ENCODE peak calls at places on chromosomes 1 and 21, in nine cellular contexts. S is A549, V is GM12892, P is sigmoid colon, F is prostate gland, K is tibial nerve, N is lower leg skin, X is transverse colon, U is ovary. I is an unnamed sample.

GRCh38 chr1:22239378-22239777 is 96.5 kb upstream of the WNT4 start:
- DNase-seq in S (no peak), V (no peak), P (no peak), F (peak), K (no peak), N (no peak), X (peak), U (no peak), I (no peak)

GRCh38 chr1:245266105-245266504 is 111.3 kb downstream of the KIF26B start:
- DNase-seq in S (no peak), V (no peak), P (no peak), F (no peak), K (no peak), N (no peak), X (no peak), U (no peak), I (no peak)

GRCh38 chr21:41610042-41610839 is 102.3 kb upstream of the TMPRSS2 start:
- DNase-seq in S (peak), V (no peak), P (peak), F (no peak), K (no peak), N (peak), X (peak), U (peak), I (peak)

GRCh38 chr1:224276768-224277487 is 53.0 kb downstream of the NVL start:
- DNase-seq in S (no peak), V (no peak), P (no peak), F (no peak), K (no peak), N (no peak), X (no peak), U (no peak), I (no peak)

GRCh38 chr1:41683681-41684500 is 199.4 kb upstream of the EDN2 start:
- DNase-seq in S (no peak), V (no peak), P (no peak), F (no peak), K (no peak), N (no peak), X (no peak), U (no peak), I (peak)

GRCh38 chr1:211588711-211589110 is 9.8 kb upstream of the SLC30A1 start:
- DNase-seq in S (no peak), V (no peak), P (no peak), F (no peak), K (no peak), N (no peak), X (no peak), U (no peak), I (no peak)

GRCh38 chr1:23168079-23168461 is 586 bp downstream of the LUZP1 start:
- DNase-seq in S (no peak), V (peak), P (peak), F (peak), K (no peak), N (no peak), X (peak), U (peak), I (no peak)

GRCh38 chr1:243294723-243295121 is 38.9 kb downstream of the SDCCAG8 start:
- DNase-seq in S (no peak), V (no peak), P (no peak), F (no peak), K (no peak), N (no peak), X (no peak), U (no peak), I (no peak)

GRCh38 chr1:223775054-223775453 is 62.7 kb downstream of the CAPN2 start:
- DNase-seq in S (no peak), V (no peak), P (peak), F (no peak), K (no peak), N (no peak), X (no peak), U (no peak), I (no peak)

GRCh38 chr1:113178522-113178921 is 105.5 kb downstream of the LRIG2 start:
- DNase-seq in S (no peak), V (no peak), P (no peak), F (no peak), K (no peak), N (no peak), X (no peak), U (no peak), I (no peak)

GRCh38 chr1:24932284-24932683 is 2.2 kb upstream of the RUNX3 start:
- DNase-seq in S (peak), V (peak), P (no peak), F (no peak), K (no peak), N (no peak), X (peak), U (no peak), I (peak)

GRCh38 chr1:165129568-165130164 is 226.8 kb downstream of the LMX1A start:
- DNase-seq in S (peak), V (no peak), P (no peak), F (peak), K (peak), N (peak), X (peak), U (peak), I (peak)

GRCh38 chr1:243213045-243213787 is 41.9 kb downstream of the CEP170 start:
- DNase-seq in S (no peak), V (no peak), P (no peak), F (no peak), K (no peak), N (no peak), X (no peak), U (no peak), I (no peak)

GRCh38 chr1:27958513-27958912 is 1.3 kb upstream of the XKR8 start:
- DNase-seq in S (no peak), V (no peak), P (no peak), F (no peak), K (no peak), N (no peak), X (no peak), U (no peak), I (no peak)

GRCh38 chr1:223106856-223107255 is 36.2 kb downstream of the TLR5 start:
- DNase-seq in S (no peak), V (no peak), P (no peak), F (no peak), K (no peak), N (no peak), X (no peak), U (no peak), I (no peak)

GRCh38 chr1:173206816-173207595 is at the start of gene TNFSF4:
- DNase-seq in S (no peak), V (no peak), P (no peak), F (no peak), K (no peak), N (no peak), X (no peak), U (no peak), I (no peak)

GRCh38 chr1:161207173-161207572 is 5.0 kb downstream of the NDUFS2 start:
- DNase-seq in S (no peak), V (no peak), P (peak), F (peak), K (no peak), N (no peak), X (peak), U (peak), I (no peak)

GRCh38 chr1:9594471-9595155 is 5.9 kb downstream of the TMEM201 start:
- DNase-seq in S (no peak), V (no peak), P (no peak), F (no peak), K (no peak), N (no peak), X (no peak), U (no peak), I (no peak)

GRCh38 chr1:50421768-50422674 is 1.2 kb downstream of the DMRTA2 start:
- DNase-seq in S (no peak), V (no peak), P (no peak), F (no peak), K (no peak), N (no peak), X (no peak), U (no peak), I (no peak)

GRCh38 chr1:125064481-125064880 is 3879.7 kb downstream of the SRGAP2C start:
- DNase-seq in S (no peak), V (no peak), P (peak), F (no peak), K (no peak), N (peak), X (no peak), U (no peak), I (no peak)

GRCh38 chr1:30191154-30191702 is 532.2 kb downstream of the MATN1 start:
- DNase-seq in S (peak), V (no peak), P (no peak), F (no peak), K (no peak), N (no peak), X (peak), U (peak), I (peak)

GRCh38 chr1:242083742-242084141 is 84.8 kb upstream of the MAP1LC3C start:
- DNase-seq in S (no peak), V (no peak), P (no peak), F (no peak), K (no peak), N (no peak), X (no peak), U (no peak), I (no peak)

GRCh38 chr1:30037251-30038118 is 685.9 kb downstream of the MATN1 start:
- DNase-seq in S (no peak), V (no peak), P (no peak), F (no peak), K (no peak), N (peak), X (no peak), U (no peak), I (no peak)

GRCh38 chr21:32383812-32384211 is 9.0 kb downstream of the URB1 start:
- DNase-seq in S (no peak), V (no peak), P (no peak), F (no peak), K (no peak), N (no peak), X (no peak), U (no peak), I (no peak)

GRCh38 chr1:184036517-184036949 is 995 bp downstream of the COLGALT2 start:
- DNase-seq in S (no peak), V (peak), P (peak), F (no peak), K (peak), N (no peak), X (peak), U (no peak), I (no peak)

GRCh38 chr1:106225406-106225805 is 831.1 kb upstream of the PRMT6 start:
- DNase-seq in S (no peak), V (no peak), P (no peak), F (no peak), K (no peak), N (no peak), X (no peak), U (no peak), I (no peak)

GRCh38 chr1:18875107-18875795 is 15.8 kb upstream of the TAS1R2 start:
- DNase-seq in S (peak), V (peak), P (peak), F (peak), K (peak), N (peak), X (peak), U (peak), I (peak)

GRCh38 chr1:233661376-233662159 is 47.7 kb downstream of the KCNK1 start:
- DNase-seq in S (no peak), V (no peak), P (no peak), F (no peak), K (no peak), N (no peak), X (no peak), U (no peak), I (no peak)

GRCh38 chr1:246367046-246367445 is 140.0 kb downstream of the SMYD3 start:
- DNase-seq in S (no peak), V (no peak), P (no peak), F (no peak), K (no peak), N (no peak), X (no peak), U (no peak), I (no peak)

GRCh38 chr21:16330340-16331319 is 600.8 kb downstream of the USP25 start:
- DNase-seq in S (peak), V (no peak), P (no peak), F (peak), K (no peak), N (no peak), X (no peak), U (no peak), I (peak)

GRCh38 chr1:156524985-156525590 is 24.5 kb upstream of the MEF2D start:
- DNase-seq in S (no peak), V (no peak), P (no peak), F (no peak), K (no peak), N (no peak), X (no peak), U (no peak), I (no peak)

GRCh38 chr21:25734654-25735220 is at the start of the genes ATP5PF and GABPA:
- DNase-seq in S (peak), V (peak), P (peak), F (peak), K (peak), N (peak), X (peak), U (peak), I (peak)

GRCh38 chr21:25733859-25734653 is 648 bp downstream of the ATP5PF start:
- DNase-seq in S (no peak), V (no peak), P (no peak), F (no peak), K (no peak), N (no peak), X (no peak), U (no peak), I (no peak)

GRCh38 chr21:25735895-25736597 is 1.3 kb downstream of the GABPA start:
- DNase-seq in S (no peak), V (no peak), P (no peak), F (no peak), K (no peak), N (no peak), X (no peak), U (no peak), I (no peak)

GRCh38 chr21:25732091-25732760 is 2.5 kb downstream of the ATP5PF start:
- DNase-seq in S (no peak), V (no peak), P (no peak), F (no peak), K (no peak), N (no peak), X (no peak), U (no peak), I (no peak)

GRCh38 chr21:25735221-25735894 is 586 bp downstream of the GABPA start:
- DNase-seq in S (peak), V (peak), P (peak), F (peak), K (peak), N (peak), X (peak), U (peak), I (peak)
- TF ChIP-seq POLR2A in S (peak), V (peak), P (no peak), F (no peak), K (peak), N (no peak), X (no peak), U (peak), I (peak)

GRCh38 chr1:36305915-36306209 is 306 bp upstream of the SH3D21 start:
- DNase-seq in S (no peak), V (no peak), P (no peak), F (no peak), K (no peak), N (peak), X (peak), U (no peak), I (no peak)

GRCh38 chr1:36307601-36308330 is 1.6 kb downstream of the SH3D21 start:
- DNase-seq in S (no peak), V (no peak), P (peak), F (no peak), K (no peak), N (peak), X (no peak), U (peak), I (no peak)

GRCh38 chr1:36306210-36306901 is at the start of gene SH3D21:
- DNase-seq in S (no peak), V (no peak), P (peak), F (peak), K (peak), N (peak), X (peak), U (peak), I (no peak)

GRCh38 chr1:36304970-36305914 is 926 bp upstream of the SH3D21 start:
- DNase-seq in S (no peak), V (no peak), P (peak), F (no peak), K (no peak), N (peak), X (peak), U (peak), I (no peak)

GRCh38 chr1:36306902-36307456 is 811 bp downstream of the SH3D21 start:
- DNase-seq in S (peak), V (peak), P (peak), F (peak), K (peak), N (peak), X (peak), U (peak), I (no peak)
- TF ChIP-seq POLR2A in S (peak), V (peak), P (no peak), F (peak), K (peak), N (no peak), X (peak), U (peak), I (no peak)

GRCh38 chr1:14878951-14879350 is 274.6 kb upstream of the TMEM51 start:
- DNase-seq in S (no peak), V (no peak), P (no peak), F (no peak), K (no peak), N (no peak), X (no peak), U (no peak), I (no peak)
- TF ChIP-seq POLR2A in S (no peak), V (no peak), P (no peak), F (no peak), K (no peak), N (no peak), X (no peak), U (no peak), I (no peak)

DNA sequence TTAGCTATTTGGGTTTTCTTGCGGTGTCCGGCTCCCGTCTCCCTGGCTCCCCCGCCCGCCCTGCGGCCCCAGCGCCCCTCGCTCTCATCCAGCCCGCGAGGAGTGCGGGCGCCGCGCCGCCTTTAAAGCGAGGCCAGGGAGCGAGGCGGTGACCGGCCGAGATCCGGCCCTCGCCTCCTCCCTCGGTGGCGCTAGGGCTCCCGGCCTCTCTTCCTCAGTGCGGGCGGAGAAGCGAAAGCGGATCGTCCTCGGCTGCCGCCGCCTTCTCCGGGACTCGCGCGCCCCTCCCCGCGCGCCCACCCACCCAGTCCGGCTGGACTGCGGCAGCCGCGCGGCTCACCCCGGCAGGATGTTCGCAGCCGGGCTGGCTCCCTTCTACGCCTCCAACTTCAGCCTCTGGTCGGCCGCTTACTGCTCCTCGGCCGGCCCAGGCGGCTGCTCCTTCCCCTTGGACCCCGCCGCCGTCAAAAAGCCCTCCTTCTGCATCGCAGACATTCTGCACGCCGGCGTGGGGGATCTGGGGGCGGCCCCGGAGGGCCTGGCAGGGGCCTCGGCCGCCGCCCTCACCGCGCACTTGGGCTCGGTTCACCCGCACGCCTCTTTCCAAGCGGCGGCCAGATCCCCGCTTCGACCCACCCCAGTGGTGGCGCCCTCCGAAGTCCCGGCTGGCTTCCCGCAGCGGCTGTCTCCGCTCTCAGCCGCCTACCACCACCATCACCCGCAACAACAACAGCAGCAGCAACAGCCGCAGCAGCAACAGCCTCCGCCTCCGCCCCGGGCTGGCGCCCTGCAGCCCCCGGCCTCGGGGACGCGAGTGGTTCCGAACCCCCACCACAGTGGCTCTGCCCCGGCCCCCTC is 495 bp downstream of the HLX start:
- DNase-seq in S (peak), V (peak), P (no peak), F (no peak), K (no peak), N (no peak), X (peak), U (peak), I (peak)
- TF ChIP-seq POLR2A in S (no peak), V (no peak), P (no peak), F (no peak), K (no peak), N (no peak), X (no peak), U (no peak), I (peak)

GRCh38 chr1:85259118-85259865 is at the start of gene C1orf52:
- DNase-seq in S (peak), V (peak), P (peak), F (peak), K (peak), N (peak), X (peak), U (peak), I (peak)
- TF ChIP-seq POLR2A in S (peak), V (peak), P (peak), F (peak), K (peak), N (no peak), X (peak), U (peak), I (peak)

DNA sequence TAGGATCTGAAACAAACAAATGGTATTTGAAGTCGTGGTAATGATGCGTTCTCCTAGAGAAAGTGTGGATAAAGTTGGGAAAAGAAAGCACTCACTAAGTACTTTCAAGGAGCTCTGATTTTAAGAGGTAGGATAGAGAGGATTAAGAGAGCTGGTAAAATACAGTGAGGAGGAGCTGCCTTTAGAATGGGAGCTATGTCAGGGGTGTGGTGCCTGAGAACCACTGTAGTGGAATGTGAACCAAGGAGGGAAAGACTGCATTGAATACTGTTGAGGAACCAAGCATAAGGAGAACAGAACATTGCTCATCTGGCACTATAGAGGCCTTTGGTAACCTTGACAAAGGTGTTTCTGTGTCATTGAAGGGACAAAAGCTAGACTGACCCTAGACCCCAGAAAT is 21.8 kb upstream of the SHCBP1L start:
- DNase-seq in S (no peak), V (no peak), P (no peak), F (no peak), K (no peak), N (no peak), X (no peak), U (no peak), I (no peak)
- TF ChIP-seq POLR2A in S (no peak), V (no peak), P (no peak), F (no peak), K (no peak), N (no peak), X (no peak), U (no peak), I (no peak)

I was measured in H54.